ENCODE peak calls at places on chromosomes 13 and 19, in eight cellular contexts. Q, D, V, A, H, X, F and Y are unnamed samples.

GRCh38 chr13:106650690-106651205 is 82.8 kb upstream of the ARGLU1 start:
- DNase-seq in Q (no peak), D (no peak), V (no peak), A (no peak), H (no peak), X (no peak), F (no peak), Y (no peak)

GRCh38 chr13:73292127-73292526 is 233.3 kb downstream of the KLF5 start:
- DNase-seq in Q (no peak), D (no peak), V (no peak), A (no peak), H (no peak), X (no peak), F (no peak), Y (no peak)

GRCh38 chr19:10819124-10820060 is 16.6 kb downstream of the TMED1 start:
- DNase-seq in Q (no peak), D (no peak), V (no peak), A (no peak), H (no peak), X (no peak), F (no peak), Y (no peak)

GRCh38 chr13:41563501-41564001 is 106.2 kb downstream of the RGCC start:
- DNase-seq in Q (no peak), D (no peak), V (no peak), A (no peak), H (no peak), X (no peak), F (no peak), Y (no peak)

GRCh38 chr19:53037101-53038097 is 7.1 kb upstream of the ERVV-2 start:
- DNase-seq in Q (no peak), D (no peak), V (peak), A (no peak), H (peak), X (no peak), F (no peak), Y (no peak)

GRCh38 chr13:98370806-98371553 is 193.9 kb upstream of the RNF113B start:
- DNase-seq in Q (no peak), D (no peak), V (no peak), A (no peak), H (no peak), X (no peak), F (no peak), Y (no peak)

GRCh38 chr19:46890423-46891170 is 29.8 kb downstream of the ARHGAP35 start:
- DNase-seq in Q (no peak), D (no peak), V (no peak), A (no peak), H (no peak), X (no peak), F (no peak), Y (no peak)

GRCh38 chr13:113814435-113814821 is 49.4 kb downstream of the GAS6 start:
- DNase-seq in Q (no peak), D (no peak), V (no peak), A (no peak), H (no peak), X (no peak), F (no peak), Y (no peak)

GRCh38 chr19:9205506-9206113 is 13.8 kb downstream of the OR7D4 start:
- DNase-seq in Q (peak), D (peak), V (peak), A (peak), H (peak), X (peak), F (peak), Y (no peak)

GRCh38 chr19:10013316-10013715 is at the start of gene RDH8:
- DNase-seq in Q (no peak), D (no peak), V (no peak), A (no peak), H (no peak), X (no peak), F (no peak), Y (no peak)

GRCh38 chr13:110319774-110320509 is 12.9 kb downstream of the COL4A2 start:
- DNase-seq in Q (no peak), D (no peak), V (no peak), A (no peak), H (no peak), X (no peak), F (no peak), Y (peak)

GRCh38 chr13:32530841-32531253 is 7.7 kb downstream of the N4BP2L2 start:
- DNase-seq in Q (peak), D (no peak), V (no peak), A (no peak), H (no peak), X (no peak), F (no peak), Y (no peak)

GRCh38 chr19:40610396-40611064 is 9.4 kb downstream of the LTBP4 start:
- DNase-seq in Q (peak), D (peak), V (no peak), A (no peak), H (no peak), X (no peak), F (peak), Y (peak)